ENCODE peak calls at places on chromosomes 6 and 20, in six cellular contexts. One of them, this sample, is unnamed.

GRCh38 chr6:43935921-43936320 is 165.9 kb downstream of the VEGFA start:
- DNase-seq in naive B cell: no peak
- DNase-seq in Caki2: no peak
- DNase-seq in AML-193: no peak
- DNase-seq in HS-5: no peak
- DNase-seq in iPS DF 19.7: no peak
- DNase-seq in this sample: no peak

GRCh38 chr6:27811383-27811782 is 100.8 kb downstream of the OR2B2 start:
- DNase-seq in Caki2: peak; percentile 19
- DNase-seq in HS-5: no peak
- DNase-seq in iPS DF 19.7: no peak
- DNase-seq in AML-193: no peak
- DNase-seq in naive B cell: no peak
- DNase-seq in this sample: no peak

GRCh38 chr6:170085475-170086401 is 205.1 kb downstream of the DLL1 start:
- DNase-seq in naive B cell: no peak
- DNase-seq in Caki2: no peak
- DNase-seq in AML-193: no peak
- DNase-seq in iPS DF 19.7: no peak
- DNase-seq in HS-5: no peak
- DNase-seq in this sample: no peak

GRCh38 chr6:33962673-33963072 is 158.9 kb upstream of the MLN start:
- DNase-seq in iPS DF 19.7: no peak
- DNase-seq in AML-193: no peak
- DNase-seq in Caki2: no peak
- DNase-seq in HS-5: no peak
- DNase-seq in naive B cell: no peak
- DNase-seq in this sample: no peak

GRCh38 chr20:33178726-33179125 is 10.8 kb downstream of the BPIFA2 start:
- DNase-seq in Caki2: peak; percentile 44
- DNase-seq in naive B cell: no peak
- DNase-seq in HS-5: no peak
- DNase-seq in AML-193: no peak
- DNase-seq in iPS DF 19.7: peak; percentile 25
- DNase-seq in this sample: no peak

GRCh38 chr20:8505817-8506216 is 373.8 kb downstream of the PLCB1 start:
- DNase-seq in naive B cell: no peak
- DNase-seq in Caki2: no peak
- DNase-seq in AML-193: peak; percentile 64
- DNase-seq in iPS DF 19.7: no peak
- DNase-seq in HS-5: no peak
- DNase-seq in this sample: no peak

GRCh38 chr6:166942393-166943168 is 13.8 kb downstream of the RNASET2 start:
- DNase-seq in Caki2: no peak
- DNase-seq in HS-5: no peak
- DNase-seq in iPS DF 19.7: no peak
- DNase-seq in AML-193: no peak
- DNase-seq in naive B cell: no peak
- DNase-seq in this sample: no peak

GRCh38 chr20:433300-433975 is 25.3 kb downstream of the RBCK1 start:
- DNase-seq in iPS DF 19.7: no peak
- DNase-seq in naive B cell: no peak
- DNase-seq in HS-5: no peak
- DNase-seq in AML-193: no peak
- DNase-seq in Caki2: peak; percentile 57
- DNase-seq in this sample: peak; percentile 74

GRCh38 chr20:57243480-57244220 is 22.8 kb downstream of the BMP7 start:
- DNase-seq in HS-5: no peak
- DNase-seq in Caki2: no peak
- DNase-seq in iPS DF 19.7: no peak
- DNase-seq in AML-193: no peak
- DNase-seq in naive B cell: no peak
- DNase-seq in this sample: no peak

GRCh38 chr6:145544031-145544430 is 191.3 kb downstream of the EPM2A start:
- DNase-seq in AML-193: no peak
- DNase-seq in HS-5: peak; percentile 36
- DNase-seq in naive B cell: no peak
- DNase-seq in iPS DF 19.7: no peak
- DNase-seq in Caki2: no peak
- DNase-seq in this sample: peak; percentile 15

GRCh38 chr6:25172819-25173218 is 106.4 kb upstream of the CARMIL1 start:
- DNase-seq in AML-193: no peak
- DNase-seq in HS-5: peak; percentile 90
- DNase-seq in Caki2: no peak
- DNase-seq in iPS DF 19.7: no peak
- DNase-seq in naive B cell: no peak
- DNase-seq in this sample: peak; percentile 9